ENCODE peak calls at places on chromosomes 3 and 15, in seven cellular contexts. One of them, this sample, is unnamed.

GRCh38 chr15:91408476-91409076 is 308.5 kb downstream of the SV2B start:
- DNase-seq in AG04450: no peak
- DNase-seq in Caki2: no peak
- DNase-seq in activated CD4-positive, alpha-beta T cell treated with anti-CD3 and anti-CD28 coated beads, Interleukin-2, amount 50 U/mL, for 1 hour: no peak
- DNase-seq in transverse colon: no peak
- DNase-seq in iris pigment epithelial cell: no peak
- DNase-seq in CD4-positive, alpha-beta T cell: no peak
- DNase-seq in this sample: no peak

GRCh38 chr3:61687206-61687605 is 125.8 kb downstream of the PTPRG start:
- DNase-seq in activated CD4-positive, alpha-beta T cell treated with anti-CD3 and anti-CD28 coated beads, Interleukin-2, amount 50 U/mL, for 1 hour: no peak
- DNase-seq in Caki2: no peak
- DNase-seq in CD4-positive, alpha-beta T cell: no peak
- DNase-seq in AG04450: no peak
- DNase-seq in transverse colon: peak
- DNase-seq in iris pigment epithelial cell: no peak
- DNase-seq in this sample: no peak

GRCh38 chr3:111311126-111311525 is 230.9 kb upstream of the CD96 start:
- DNase-seq in iris pigment epithelial cell: no peak
- DNase-seq in CD4-positive, alpha-beta T cell: no peak
- DNase-seq in activated CD4-positive, alpha-beta T cell treated with anti-CD3 and anti-CD28 coated beads, Interleukin-2, amount 50 U/mL, for 1 hour: no peak
- DNase-seq in transverse colon: no peak
- DNase-seq in AG04450: no peak
- DNase-seq in Caki2: no peak
- DNase-seq in this sample: no peak

GRCh38 chr15:77541421-77542181 is 91.1 kb downstream of the LINGO1 start:
- DNase-seq in AG04450: no peak
- DNase-seq in iris pigment epithelial cell: peak
- DNase-seq in activated CD4-positive, alpha-beta T cell treated with anti-CD3 and anti-CD28 coated beads, Interleukin-2, amount 50 U/mL, for 1 hour: no peak
- DNase-seq in Caki2: no peak
- DNase-seq in CD4-positive, alpha-beta T cell: no peak
- DNase-seq in transverse colon: no peak
- DNase-seq in this sample: peak

GRCh38 chr15:66472176-66472999 is 25.2 kb downstream of the SNAPC5 start:
- DNase-seq in iris pigment epithelial cell: peak
- DNase-seq in AG04450: no peak
- DNase-seq in CD4-positive, alpha-beta T cell: peak
- DNase-seq in transverse colon: peak
- DNase-seq in activated CD4-positive, alpha-beta T cell treated with anti-CD3 and anti-CD28 coated beads, Interleukin-2, amount 50 U/mL, for 1 hour: peak
- DNase-seq in Caki2: peak
- DNase-seq in this sample: no peak

GRCh38 chr3:42822828-42823227 is 13.6 kb downstream of the ACKR2 start:
- DNase-seq in activated CD4-positive, alpha-beta T cell treated with anti-CD3 and anti-CD28 coated beads, Interleukin-2, amount 50 U/mL, for 1 hour: no peak
- DNase-seq in Caki2: no peak
- DNase-seq in transverse colon: no peak
- DNase-seq in CD4-positive, alpha-beta T cell: no peak
- DNase-seq in AG04450: no peak
- DNase-seq in iris pigment epithelial cell: peak
- DNase-seq in this sample: no peak

GRCh38 chr3:144364797-144365196 is 393.2 kb downstream of the DIPK2A start:
- DNase-seq in Caki2: no peak
- DNase-seq in iris pigment epithelial cell: peak
- DNase-seq in AG04450: no peak
- DNase-seq in CD4-positive, alpha-beta T cell: no peak
- DNase-seq in activated CD4-positive, alpha-beta T cell treated with anti-CD3 and anti-CD28 coated beads, Interleukin-2, amount 50 U/mL, for 1 hour: no peak
- DNase-seq in transverse colon: no peak
- DNase-seq in this sample: no peak

GRCh38 chr3:36707623-36708409 is 56.5 kb downstream of the DCLK3 start:
- DNase-seq in AG04450: no peak
- DNase-seq in Caki2: peak
- DNase-seq in iris pigment epithelial cell: peak
- DNase-seq in activated CD4-positive, alpha-beta T cell treated with anti-CD3 and anti-CD28 coated beads, Interleukin-2, amount 50 U/mL, for 1 hour: no peak
- DNase-seq in transverse colon: no peak
- DNase-seq in CD4-positive, alpha-beta T cell: no peak
- DNase-seq in this sample: no peak

GRCh38 chr3:195147649-195148121 is 123.3 kb downstream of the XXYLT1 start:
- DNase-seq in Caki2: no peak
- DNase-seq in iris pigment epithelial cell: peak
- DNase-seq in CD4-positive, alpha-beta T cell: no peak
- DNase-seq in activated CD4-positive, alpha-beta T cell treated with anti-CD3 and anti-CD28 coated beads, Interleukin-2, amount 50 U/mL, for 1 hour: peak
- DNase-seq in transverse colon: peak
- DNase-seq in AG04450: no peak
- DNase-seq in this sample: no peak

GRCh38 chr3:118304557-118304956 is 730.1 kb downstream of the IGSF11 start:
- DNase-seq in iris pigment epithelial cell: no peak
- DNase-seq in transverse colon: no peak
- DNase-seq in activated CD4-positive, alpha-beta T cell treated with anti-CD3 and anti-CD28 coated beads, Interleukin-2, amount 50 U/mL, for 1 hour: no peak
- DNase-seq in Caki2: no peak
- DNase-seq in AG04450: no peak
- DNase-seq in CD4-positive, alpha-beta T cell: no peak
- DNase-seq in this sample: no peak

GRCh38 chr15:92079047-92079446 is 225.5 kb downstream of the SLCO3A1 start:
- DNase-seq in CD4-positive, alpha-beta T cell: no peak
- DNase-seq in transverse colon: no peak
- DNase-seq in Caki2: no peak
- DNase-seq in iris pigment epithelial cell: no peak
- DNase-seq in AG04450: no peak
- DNase-seq in activated CD4-positive, alpha-beta T cell treated with anti-CD3 and anti-CD28 coated beads, Interleukin-2, amount 50 U/mL, for 1 hour: no peak
- DNase-seq in this sample: no peak

GRCh38 chr3:48402281-48402732 is 27.6 kb downstream of the PLXNB1 start:
- DNase-seq in transverse colon: peak
- DNase-seq in activated CD4-positive, alpha-beta T cell treated with anti-CD3 and anti-CD28 coated beads, Interleukin-2, amount 50 U/mL, for 1 hour: no peak
- DNase-seq in AG04450: peak
- DNase-seq in iris pigment epithelial cell: peak
- DNase-seq in CD4-positive, alpha-beta T cell: no peak
- DNase-seq in Caki2: peak
- DNase-seq in this sample: peak

GRCh38 chr15:101445562-101446526 is 43.7 kb downstream of the PCSK6 start:
- DNase-seq in Caki2: no peak
- DNase-seq in activated CD4-positive, alpha-beta T cell treated with anti-CD3 and anti-CD28 coated beads, Interleukin-2, amount 50 U/mL, for 1 hour: no peak
- DNase-seq in iris pigment epithelial cell: peak
- DNase-seq in transverse colon: no peak
- DNase-seq in CD4-positive, alpha-beta T cell: no peak
- DNase-seq in AG04450: no peak
- DNase-seq in this sample: no peak

GRCh38 chr3:101303089-101303731 is 17.2 kb downstream of the IMPG2 start:
- DNase-seq in iris pigment epithelial cell: peak
- DNase-seq in transverse colon: no peak
- DNase-seq in Caki2: no peak
- DNase-seq in AG04450: peak
- DNase-seq in CD4-positive, alpha-beta T cell: no peak
- DNase-seq in activated CD4-positive, alpha-beta T cell treated with anti-CD3 and anti-CD28 coated beads, Interleukin-2, amount 50 U/mL, for 1 hour: no peak
- DNase-seq in this sample: no peak

GRCh38 chr15:33670567-33670966 is 297.7 kb upstream of the CHRM5 start:
- DNase-seq in activated CD4-positive, alpha-beta T cell treated with anti-CD3 and anti-CD28 coated beads, Interleukin-2, amount 50 U/mL, for 1 hour: no peak
- DNase-seq in iris pigment epithelial cell: no peak
- DNase-seq in CD4-positive, alpha-beta T cell: no peak
- DNase-seq in AG04450: no peak
- DNase-seq in transverse colon: no peak
- DNase-seq in Caki2: no peak
- DNase-seq in this sample: no peak

GRCh38 chr3:102090646-102091045 is 241.3 kb downstream of the NFKBIZ start:
- DNase-seq in AG04450: no peak
- DNase-seq in transverse colon: no peak
- DNase-seq in Caki2: peak
- DNase-seq in activated CD4-positive, alpha-beta T cell treated with anti-CD3 and anti-CD28 coated beads, Interleukin-2, amount 50 U/mL, for 1 hour: no peak
- DNase-seq in iris pigment epithelial cell: peak
- DNase-seq in CD4-positive, alpha-beta T cell: no peak
- DNase-seq in this sample: no peak

GRCh38 chr3:129439381-129439816 is 349 bp downstream of the MBD4 start:
- DNase-seq in AG04450: no peak
- DNase-seq in iris pigment epithelial cell: peak
- DNase-seq in activated CD4-positive, alpha-beta T cell treated with anti-CD3 and anti-CD28 coated beads, Interleukin-2, amount 50 U/mL, for 1 hour: peak
- DNase-seq in transverse colon: peak
- DNase-seq in Caki2: no peak
- DNase-seq in CD4-positive, alpha-beta T cell: peak
- DNase-seq in this sample: peak

GRCh38 chr3:176939022-176939817 is 258.1 kb downstream of the TBL1XR1 start:
- DNase-seq in transverse colon: peak
- DNase-seq in activated CD4-positive, alpha-beta T cell treated with anti-CD3 and anti-CD28 coated beads, Interleukin-2, amount 50 U/mL, for 1 hour: peak
- DNase-seq in AG04450: peak
- DNase-seq in Caki2: peak
- DNase-seq in iris pigment epithelial cell: peak
- DNase-seq in CD4-positive, alpha-beta T cell: peak
- DNase-seq in this sample: peak

GRCh38 chr3:127820221-127820870 is 2.0 kb downstream of the MGLL start:
- DNase-seq in AG04450: no peak
- DNase-seq in iris pigment epithelial cell: peak
- DNase-seq in activated CD4-positive, alpha-beta T cell treated with anti-CD3 and anti-CD28 coated beads, Interleukin-2, amount 50 U/mL, for 1 hour: no peak
- DNase-seq in transverse colon: peak
- DNase-seq in Caki2: peak
- DNase-seq in CD4-positive, alpha-beta T cell: no peak
- DNase-seq in this sample: peak

GRCh38 chr3:76942096-76942495 is 97.8 kb upstream of the ROBO2 start:
- DNase-seq in activated CD4-positive, alpha-beta T cell treated with anti-CD3 and anti-CD28 coated beads, Interleukin-2, amount 50 U/mL, for 1 hour: no peak
- DNase-seq in transverse colon: no peak
- DNase-seq in AG04450: no peak
- DNase-seq in iris pigment epithelial cell: no peak
- DNase-seq in CD4-positive, alpha-beta T cell: no peak
- DNase-seq in Caki2: no peak
- DNase-seq in this sample: no peak

GRCh38 chr3:146326875-146327543 is 76.1 kb upstream of the PLSCR4 start:
- DNase-seq in transverse colon: peak
- DNase-seq in CD4-positive, alpha-beta T cell: no peak
- DNase-seq in iris pigment epithelial cell: peak
- DNase-seq in activated CD4-positive, alpha-beta T cell treated with anti-CD3 and anti-CD28 coated beads, Interleukin-2, amount 50 U/mL, for 1 hour: no peak
- DNase-seq in Caki2: peak
- DNase-seq in AG04450: peak
- DNase-seq in this sample: no peak

GRCh38 chr3:160163259-160163878 is 61.9 kb upstream of the C3orf80 start:
- DNase-seq in AG04450: peak
- DNase-seq in activated CD4-positive, alpha-beta T cell treated with anti-CD3 and anti-CD28 coated beads, Interleukin-2, amount 50 U/mL, for 1 hour: no peak
- DNase-seq in iris pigment epithelial cell: peak
- DNase-seq in CD4-positive, alpha-beta T cell: no peak
- DNase-seq in Caki2: peak
- DNase-seq in transverse colon: no peak
- DNase-seq in this sample: no peak

GRCh38 chr15:35533130-35534110 is 12.5 kb downstream of the DPH6 start:
- DNase-seq in Caki2: no peak
- DNase-seq in iris pigment epithelial cell: peak
- DNase-seq in activated CD4-positive, alpha-beta T cell treated with anti-CD3 and anti-CD28 coated beads, Interleukin-2, amount 50 U/mL, for 1 hour: no peak
- DNase-seq in CD4-positive, alpha-beta T cell: no peak
- DNase-seq in transverse colon: no peak
- DNase-seq in AG04450: no peak
- DNase-seq in this sample: no peak

GRCh38 chr15:36156855-36157521 is 422.4 kb upstream of the CDIN1 start:
- DNase-seq in transverse colon: peak
- DNase-seq in Caki2: no peak
- DNase-seq in CD4-positive, alpha-beta T cell: no peak
- DNase-seq in activated CD4-positive, alpha-beta T cell treated with anti-CD3 and anti-CD28 coated beads, Interleukin-2, amount 50 U/mL, for 1 hour: no peak
- DNase-seq in iris pigment epithelial cell: peak
- DNase-seq in AG04450: no peak
- DNase-seq in this sample: no peak

GRCh38 chr3:84692261-84692660 is 266.5 kb upstream of the CADM2 start:
- DNase-seq in iris pigment epithelial cell: no peak
- DNase-seq in activated CD4-positive, alpha-beta T cell treated with anti-CD3 and anti-CD28 coated beads, Interleukin-2, amount 50 U/mL, for 1 hour: no peak
- DNase-seq in transverse colon: no peak
- DNase-seq in AG04450: no peak
- DNase-seq in Caki2: peak
- DNase-seq in CD4-positive, alpha-beta T cell: no peak
- DNase-seq in this sample: no peak

GRCh38 chr3:52395503-52395865 is 49.4 kb downstream of the SEMA3G start:
- DNase-seq in transverse colon: no peak
- DNase-seq in AG04450: no peak
- DNase-seq in activated CD4-positive, alpha-beta T cell treated with anti-CD3 and anti-CD28 coated beads, Interleukin-2, amount 50 U/mL, for 1 hour: no peak
- DNase-seq in CD4-positive, alpha-beta T cell: no peak
- DNase-seq in Caki2: no peak
- DNase-seq in iris pigment epithelial cell: no peak
- DNase-seq in this sample: no peak

GRCh38 chr15:99909914-99910313 is 176.7 kb upstream of the LYSMD4 start:
- DNase-seq in Caki2: no peak
- DNase-seq in transverse colon: no peak
- DNase-seq in activated CD4-positive, alpha-beta T cell treated with anti-CD3 and anti-CD28 coated beads, Interleukin-2, amount 50 U/mL, for 1 hour: no peak
- DNase-seq in CD4-positive, alpha-beta T cell: no peak
- DNase-seq in iris pigment epithelial cell: no peak
- DNase-seq in AG04450: no peak
- DNase-seq in this sample: no peak

GRCh38 chr3:5278666-5279065 is 91.2 kb downstream of the EDEM1 start:
- DNase-seq in activated CD4-positive, alpha-beta T cell treated with anti-CD3 and anti-CD28 coated beads, Interleukin-2, amount 50 U/mL, for 1 hour: no peak
- DNase-seq in CD4-positive, alpha-beta T cell: no peak
- DNase-seq in transverse colon: no peak
- DNase-seq in AG04450: no peak
- DNase-seq in iris pigment epithelial cell: no peak
- DNase-seq in Caki2: no peak
- DNase-seq in this sample: no peak